ENCODE peak calls at places on chromosomes 5 and 9, in seven cellular contexts. N is IMR-90, D is AG09309, K is midbrain, W is HuH-7, F is gastrocnemius medialis, O is EL. E is an unnamed sample.

GRCh38 chr5:3310551-3311340 is 284.9 kb upstream of the IRX1 start:
- DNase-seq in N (no peak), D (no peak), K (peak), W (no peak), F (no peak), O (no peak), E (no peak)

GRCh38 chr5:141725909-141726308 is 43.9 kb upstream of the ARAP3 start:
- DNase-seq in N (no peak), D (no peak), K (no peak), W (no peak), F (no peak), O (peak), E (no peak)

GRCh38 chr5:86665984-86666760 is 48.4 kb downstream of the COX7C start:
- DNase-seq in N (no peak), D (no peak), K (no peak), W (no peak), F (no peak), O (no peak), E (no peak)

GRCh38 chr5:138654281-138654867 is 79.2 kb upstream of the HSPA9 start:
- DNase-seq in N (peak), D (no peak), K (no peak), W (no peak), F (no peak), O (peak), E (no peak)

GRCh38 chr9:136964171-136964689 is 12.2 kb downstream of the LCN12 start:
- DNase-seq in N (no peak), D (no peak), K (no peak), W (no peak), F (no peak), O (no peak), E (no peak)

GRCh38 chr5:95471922-95472321 is 80.8 kb downstream of the FAM81B start:
- DNase-seq in N (peak), D (peak), K (no peak), W (no peak), F (no peak), O (peak), E (peak)

GRCh38 chr9:76396144-76396543 is 1.9 kb upstream of the RFK start:
- DNase-seq in N (no peak), D (no peak), K (no peak), W (no peak), F (no peak), O (no peak), E (no peak)

GRCh38 chr9:42852133-42852532 is 668.7 kb downstream of the SPATA31A6 start:
- DNase-seq in N (no peak), D (no peak), K (no peak), W (no peak), F (no peak), O (peak), E (peak)